ENCODE peak calls at places on chromosomes 6 and 20, in seven cellular contexts. W is SK-N-SH, Z is IMR-90, P is A549, R is K562, D is HepG2, K is GM12878. U is an unnamed sample.

GRCh38 chr6:14851286-14851685 is 394.6 kb upstream of the JARID2 start:
- DNase-seq in K (no peak), P (no peak), R (no peak), Z (peak), D (no peak), W (no peak), U (no peak)

GRCh38 chr20:59300341-59301081 is at the start of gene EDN3:
- DNase-seq in Z (no peak), D (no peak), W (peak), P (no peak), R (no peak), K (no peak), U (peak)

GRCh38 chr6:113584767-113585166 is 272.4 kb upstream of the MARCKS start:
- DNase-seq in K (no peak), P (no peak), Z (no peak), R (no peak), W (no peak), D (no peak), U (no peak)

GRCh38 chr6:168971549-168971948 is 282.1 kb downstream of the THBS2 start:
- DNase-seq in K (no peak), Z (no peak), P (no peak), R (no peak), W (no peak), D (no peak), U (no peak)

GRCh38 chr6:19311786-19312185 is 525.4 kb upstream of the ID4 start:
- DNase-seq in Z (no peak), K (no peak), W (no peak), D (no peak), R (no peak), P (no peak), U (peak)

GRCh38 chr20:22691369-22692118 is 107.2 kb upstream of the FOXA2 start:
- DNase-seq in D (peak), W (peak), Z (peak), P (peak), R (peak), K (no peak), U (peak)

GRCh38 chr6:169850154-169850553 is 98.7 kb downstream of the ERMARD start:
- DNase-seq in D (no peak), R (no peak), K (no peak), Z (no peak), W (no peak), P (no peak), U (no peak)

GRCh38 chr6:119215309-119215708 is 134.3 kb downstream of the MAN1A1 start:
- DNase-seq in K (no peak), P (no peak), W (no peak), R (no peak), D (peak), Z (peak), U (no peak)

GRCh38 chr6:169752074-169752623 is 727 bp downstream of the ERMARD start:
- DNase-seq in R (no peak), P (no peak), K (no peak), Z (no peak), W (peak), D (peak), U (no peak)

GRCh38 chr6:119147101-119148053 is 68.9 kb upstream of the FAM184A start:
- DNase-seq in R (peak), K (peak), W (no peak), P (peak), Z (peak), D (peak), U (no peak)

GRCh38 chr6:100307561-100307960 is 157.2 kb downstream of the SIM1 start:
- DNase-seq in R (no peak), K (no peak), Z (no peak), P (no peak), W (no peak), D (no peak), U (no peak)

GRCh38 chr6:149563203-149563927 is 2.8 kb upstream of the GINM1 start:
- DNase-seq in P (peak), K (no peak), Z (peak), W (no peak), R (no peak), D (no peak), U (no peak)

GRCh38 chr6:3844097-3844463 is 5.1 kb upstream of the FAM50B start:
- DNase-seq in K (no peak), Z (peak), R (no peak), P (no peak), W (no peak), D (no peak), U (no peak)

GRCh38 chr6:149362289-149362688 is 37.8 kb upstream of the SUMO4 start:
- DNase-seq in Z (no peak), D (no peak), W (no peak), K (no peak), R (no peak), P (no peak), U (no peak)

GRCh38 chr6:83838727-83839126 is 14.4 kb upstream of the RIPPLY2 start:
- DNase-seq in Z (peak), R (no peak), P (no peak), D (no peak), K (no peak), W (no peak), U (no peak)

GRCh38 chr6:145212807-145213206 is 522.5 kb downstream of the EPM2A start:
- DNase-seq in W (no peak), R (no peak), K (peak), P (no peak), Z (no peak), D (no peak), U (no peak)

GRCh38 chr6:73854998-73855718 is 159.2 kb downstream of the CD109 start:
- DNase-seq in D (peak), P (peak), W (peak), Z (peak), K (no peak), R (peak), U (no peak)

GRCh38 chr6:75602164-75602896 is 650 bp downstream of the SENP6 start:
- DNase-seq in D (no peak), W (peak), P (peak), Z (peak), K (no peak), R (peak), U (peak)

GRCh38 chr6:19921821-19922220 is 84.7 kb downstream of the ID4 start:
- DNase-seq in R (no peak), Z (no peak), P (no peak), D (no peak), K (no peak), W (no peak), U (no peak)

GRCh38 chr6:55957961-55958422 is 82.6 kb upstream of the BMP5 start:
- DNase-seq in D (no peak), P (no peak), Z (peak), R (no peak), K (no peak), W (no peak), U (no peak)

GRCh38 chr6:94049001-94049400 is 629.6 kb upstream of the EPHA7 start:
- DNase-seq in K (no peak), P (no peak), R (no peak), D (no peak), W (no peak), Z (no peak), U (no peak)

DNA sequence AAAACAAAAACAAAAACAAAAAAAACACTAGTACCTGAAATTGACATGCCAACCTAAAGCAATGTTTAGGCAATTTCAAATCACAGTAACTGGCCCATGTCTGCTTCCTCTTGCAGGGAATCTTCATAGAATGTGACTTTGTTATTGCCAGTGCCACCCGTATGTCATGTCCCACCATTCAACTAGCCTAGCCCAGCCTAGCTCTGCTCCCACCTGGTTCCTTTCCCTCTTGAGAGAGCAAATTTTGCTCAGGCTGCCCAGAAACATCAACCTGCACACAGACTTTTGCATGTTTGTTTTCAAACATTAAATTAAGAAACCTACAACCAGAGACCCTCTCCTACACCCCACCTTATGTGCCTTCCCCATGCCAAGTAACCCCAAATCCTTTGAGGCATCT is 124.8 kb upstream of the SLC2A12 start:
- DNase-seq in K (no peak), D (no peak), W (no peak), P (no peak), R (no peak), Z (no peak), U (no peak)
- TF ChIP-seq RFX5 in K (no peak), D (no peak), W (no peak), P (no peak), R (no peak), Z (no peak), U (no peak)

DNA sequence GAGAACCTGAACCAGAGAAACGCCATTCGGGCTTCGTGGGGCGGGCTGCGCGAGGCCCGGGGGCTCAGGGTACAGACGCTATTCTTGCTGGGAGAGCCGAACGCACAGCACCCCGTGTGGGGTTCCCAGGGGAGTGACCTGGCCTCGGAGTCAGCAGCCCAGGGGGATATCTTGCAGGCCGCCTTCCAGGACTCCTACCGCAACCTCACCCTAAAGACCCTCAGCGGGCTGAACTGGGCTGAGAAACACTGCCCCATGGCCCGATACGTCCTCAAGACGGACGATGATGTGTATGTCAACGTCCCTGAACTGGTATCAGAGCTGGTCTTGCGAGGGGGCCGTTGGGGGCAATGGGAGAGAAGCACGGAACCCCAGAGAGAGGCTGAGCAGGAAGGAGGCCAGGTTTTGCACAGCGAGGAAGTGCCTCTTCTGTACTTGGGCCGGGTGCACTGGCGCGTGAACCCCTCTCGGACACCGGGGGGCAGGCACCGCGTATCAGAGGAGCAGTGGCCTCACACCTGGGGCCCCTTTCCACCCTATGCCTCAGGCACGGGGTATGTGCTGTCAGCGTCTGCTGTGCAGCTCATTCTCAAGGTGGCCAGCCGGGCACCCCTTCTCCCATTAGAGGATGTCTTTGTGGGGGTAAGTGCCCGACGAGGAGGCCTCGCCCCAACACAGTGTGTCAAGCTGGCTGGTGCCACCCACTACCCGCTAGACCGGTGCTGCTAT is 904 bp downstream of the B3GALT4 start:
- DNase-seq in W (peak), P (peak), K (no peak), R (peak), Z (no peak), D (no peak), U (peak)
- TF ChIP-seq RFX5 in W (no peak), P (no peak), K (no peak), R (no peak), Z (no peak), D (no peak), U (no peak)

GRCh38 chr20:31548823-31549512 is 34.7 kb downstream of the HM13 start:
- DNase-seq in P (no peak), D (no peak), R (no peak), K (no peak), W (no peak), Z (no peak), U (no peak)

GRCh38 chr20:31547720-31548298 is 33.6 kb downstream of the HM13 start:
- DNase-seq in W (no peak), K (no peak), R (no peak), Z (no peak), D (no peak), P (no peak), U (no peak)

GRCh38 chr20:31549513-31549880 is 35.3 kb downstream of the HM13 start:
- DNase-seq in K (no peak), R (no peak), W (no peak), D (no peak), Z (no peak), P (no peak), U (no peak)

GRCh38 chr20:31544600-31544999 is 30.4 kb downstream of the HM13 start:
- DNase-seq in R (no peak), W (no peak), D (no peak), K (no peak), P (no peak), Z (no peak), U (no peak)

GRCh38 chr20:31547017-31547675 is 32.9 kb downstream of the HM13 start:
- DNase-seq in Z (peak), D (peak), R (peak), P (no peak), K (peak), W (peak), U (peak)
- TF ChIP-seq RFX5 in Z (no peak), D (peak), R (no peak), P (no peak), K (no peak), W (no peak), U (no peak)

GRCh38 chr6:139230421-139230840 is 61.4 kb downstream of the TXLNB start:
- DNase-seq in K (no peak), D (no peak), R (no peak), W (no peak), Z (peak), P (peak), U (no peak)
- TF ChIP-seq RFX5 in K (no peak), D (no peak), R (no peak), W (no peak), Z (no peak), P (no peak), U (no peak)

DNA sequence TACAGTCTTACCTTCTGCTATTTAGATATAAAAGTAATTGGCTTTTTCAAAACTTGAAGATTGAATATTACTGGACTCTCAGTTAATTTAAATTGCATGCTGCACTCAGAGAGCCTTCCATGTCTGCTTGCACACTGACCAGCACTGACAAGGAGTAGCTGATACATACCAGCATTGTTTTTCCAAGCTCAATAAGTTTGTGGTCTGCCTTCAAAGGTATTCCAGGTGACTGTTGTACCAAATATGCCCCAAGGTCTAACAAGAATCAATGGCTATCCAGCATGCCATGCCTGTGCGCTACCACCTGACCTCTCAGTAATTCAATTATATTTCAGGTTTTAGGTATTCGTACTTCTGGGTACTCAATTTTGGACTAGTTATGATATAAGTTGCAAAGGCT is 30.0 kb downstream of the BEND6 start:
- DNase-seq in R (no peak), Z (no peak), W (no peak), P (no peak), K (no peak), D (no peak), U (no peak)
- TF ChIP-seq RFX5 in R (no peak), Z (no peak), W (no peak), P (no peak), K (no peak), D (no peak), U (no peak)

GRCh38 chr6:141309295-141309694 is 823.4 kb upstream of the GJE1 start:
- DNase-seq in P (no peak), K (no peak), Z (no peak), R (no peak), D (peak), W (no peak), U (no peak)
- TF ChIP-seq RFX5 in P (no peak), K (no peak), Z (no peak), R (no peak), D (no peak), W (no peak), U (no peak)